ENCODE peak calls at places on chromosomes 1 and 21, in six cellular contexts. B, U, N, G, X and T are unnamed samples.

GRCh38 chr21:34925597-34925996 is 123.5 kb downstream of the RUNX1 start:
- DNase-seq in B (no peak), U (no peak), N (no peak), G (no peak), X (no peak), T (no peak)

GRCh38 chr1:183090386-183091006 is 67.3 kb downstream of the LAMC1 start:
- DNase-seq in B (no peak), U (peak; percentile 39), N (no peak), G (peak; percentile 72), X (peak; percentile 75), T (no peak)

GRCh38 chr1:185245466-185245865 is 71.6 kb downstream of the IVNS1ABP start:
- DNase-seq in B (no peak), U (no peak), N (no peak), G (no peak), X (no peak), T (no peak)

GRCh38 chr1:226318471-226318870 is 9.5 kb upstream of the LIN9 start:
- DNase-seq in B (no peak), U (no peak), N (no peak), G (no peak), X (no peak), T (no peak)

GRCh38 chr1:112759228-112759627 is 44.1 kb upstream of the PPM1J start:
- DNase-seq in B (no peak), U (no peak), N (no peak), G (no peak), X (no peak), T (no peak)

GRCh38 chr21:45900034-45900868 is 81.3 kb upstream of the COL6A1 start:
- DNase-seq in B (no peak), U (no peak), N (no peak), G (peak; percentile 51), X (peak; percentile 18), T (no peak)

GRCh38 chr1:232344791-232345399 is 285.0 kb downstream of the SIPA1L2 start:
- DNase-seq in B (no peak), U (peak; percentile 18), N (no peak), G (no peak), X (no peak), T (no peak)

GRCh38 chr21:36647279-36648093 is 51.4 kb upstream of the SIM2 start:
- DNase-seq in B (peak; percentile 21), U (peak; percentile 17), N (no peak), G (no peak), X (no peak), T (no peak)

GRCh38 chr1:238991730-238992490 is 394.5 kb upstream of the CHRM3 start:
- DNase-seq in B (no peak), U (peak; percentile 28), N (no peak), G (no peak), X (no peak), T (no peak)

GRCh38 chr1:226211181-226211580 is 12.3 kb upstream of the MIXL1 start:
- DNase-seq in B (no peak), U (no peak), N (no peak), G (no peak), X (no peak), T (no peak)

GRCh38 chr1:36864182-36865079 is 169.9 kb downstream of the GRIK3 start:
- DNase-seq in B (no peak), U (no peak), N (no peak), G (no peak), X (no peak), T (no peak)

GRCh38 chr1:33361553-33362262 is 40.8 kb upstream of the A3GALT2 start:
- DNase-seq in B (no peak), U (no peak), N (no peak), G (no peak), X (no peak), T (no peak)

GRCh38 chr1:204448321-204448964 is 36.8 kb upstream of the PPP1R15B start:
- DNase-seq in B (peak; percentile 28), U (no peak), N (no peak), G (no peak), X (no peak), T (no peak)

GRCh38 chr1:93005252-93005598 is 44.0 kb upstream of the DIPK1A start:
- DNase-seq in B (no peak), U (no peak), N (no peak), G (no peak), X (no peak), T (no peak)

GRCh38 chr1:6770727-6771567 is 14.3 kb upstream of the CAMTA1 start:
- DNase-seq in B (no peak), U (peak; percentile 69), N (no peak), G (no peak), X (no peak), T (no peak)

GRCh38 chr1:230127105-230128054 is 60.3 kb downstream of the GALNT2 start:
- DNase-seq in B (no peak), U (no peak), N (no peak), G (no peak), X (no peak), T (no peak)

GRCh38 chr1:245578306-245578705 is 423.5 kb downstream of the KIF26B start:
- DNase-seq in B (no peak), U (no peak), N (no peak), G (no peak), X (no peak), T (no peak)

GRCh38 chr1:10900265-10900651 is 103.8 kb upstream of the CASZ1 start:
- DNase-seq in B (no peak), U (no peak), N (no peak), G (no peak), X (no peak), T (no peak)

GRCh38 chr1:10900691-10901090 is 104.2 kb upstream of the CASZ1 start:
- DNase-seq in B (no peak), U (no peak), N (no peak), G (peak; percentile 60), X (no peak), T (no peak)

GRCh38 chr1:10898921-10899320 is 102.5 kb upstream of the CASZ1 start:
- DNase-seq in B (no peak), U (no peak), N (no peak), G (no peak), X (no peak), T (no peak)

GRCh38 chr1:10897981-10898728 is 101.7 kb upstream of the CASZ1 start:
- DNase-seq in B (no peak), U (no peak), N (no peak), G (no peak), X (no peak), T (no peak)

DNA sequence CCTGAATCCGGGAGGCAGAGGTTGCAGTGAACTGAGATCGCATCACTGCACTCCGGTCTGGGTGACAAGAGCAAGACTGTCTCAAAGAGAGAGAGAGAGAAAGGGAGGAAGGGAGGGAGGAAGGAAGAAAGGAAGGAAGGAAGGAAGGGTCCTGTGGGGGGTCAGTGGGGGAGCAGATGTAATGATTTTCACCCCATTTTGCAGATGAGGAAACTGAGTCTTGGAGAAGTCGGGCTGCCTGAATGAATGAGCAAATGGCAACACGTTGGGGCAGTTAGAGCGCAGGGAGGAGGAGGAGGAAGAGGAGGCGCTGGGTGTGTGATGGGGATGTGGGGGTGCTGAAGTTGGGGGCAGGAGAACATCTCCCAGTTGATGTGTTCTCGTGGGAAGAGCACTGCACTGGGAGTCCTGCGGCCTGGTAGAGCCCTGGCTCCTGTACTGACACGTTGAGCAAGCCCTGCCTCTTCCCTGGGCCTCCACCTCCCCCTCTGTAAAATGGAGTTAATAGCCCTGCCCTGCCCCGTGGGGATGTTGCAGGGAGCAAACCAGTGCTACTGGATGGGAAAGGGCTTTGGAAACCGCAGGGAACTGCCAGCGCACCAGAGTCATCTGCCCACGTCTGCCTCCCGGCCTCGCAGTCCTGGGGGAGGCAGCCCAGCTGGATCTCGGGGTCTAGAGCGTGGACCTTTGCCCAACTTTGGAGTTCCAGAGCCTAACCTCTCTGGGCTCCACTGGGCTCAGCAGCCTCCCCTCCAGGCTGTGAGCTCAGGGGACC is 103.2 kb upstream of the CASZ1 start:
- DNase-seq in B (no peak), U (no peak), N (no peak), G (peak; percentile 59), X (no peak), T (no peak)
- H3K9me3 ChIP-seq in B (no peaks in the 10 kb centered on the region), U (no peaks in the 10 kb centered on the region), N (no peaks in the 10 kb centered on the region), G (no peaks in the 10 kb centered on the region), X (no peaks in the 10 kb centered on the region), T (no peaks in the 10 kb centered on the region)

GRCh38 chr1:97061604-97062003 is 340.0 kb downstream of the PTBP2 start:
- DNase-seq in B (no peak), U (no peak), N (no peak), G (no peak), X (no peak), T (no peak)

GRCh38 chr1:97053275-97053674 is 331.7 kb downstream of the PTBP2 start:
- DNase-seq in B (no peak), U (no peak), N (no peak), G (no peak), X (no peak), T (no peak)

GRCh38 chr1:97051823-97052222 is 330.2 kb downstream of the PTBP2 start:
- DNase-seq in B (no peak), U (no peak), N (no peak), G (no peak), X (no peak), T (no peak)

GRCh38 chr1:97050501-97050900 is 328.9 kb downstream of the PTBP2 start:
- DNase-seq in B (no peak), U (peak; percentile 47), N (no peak), G (no peak), X (no peak), T (no peak)

DNA sequence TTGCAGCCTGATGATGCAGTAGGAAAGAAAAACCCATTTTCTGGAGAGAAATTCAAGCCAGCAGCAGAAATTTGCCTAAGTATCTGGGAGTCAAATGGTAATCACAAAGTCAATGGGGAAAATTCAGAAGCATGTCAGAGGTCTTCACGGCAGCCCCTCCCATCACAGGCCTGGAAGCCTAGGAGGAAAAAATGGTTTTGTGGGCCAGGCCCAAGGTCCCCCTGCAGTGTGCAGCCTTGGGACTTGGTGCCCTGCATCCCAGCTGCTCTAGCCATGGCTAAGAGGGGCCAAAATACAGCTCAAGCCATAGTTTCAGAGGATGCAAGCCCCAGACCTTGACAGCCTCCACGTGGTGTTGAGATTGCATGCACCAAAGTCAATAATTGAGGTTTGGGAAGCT is 334.8 kb downstream of the PTBP2 start:
- DNase-seq in B (no peak), U (no peak), N (no peak), G (no peak), X (no peak), T (no peak)
- H3K9me3 ChIP-seq in B (peaks cover 13% of the 10 kb centered on the region), U (peaks cover 24% of the 10 kb centered on the region), N (peaks cover 12% of the 10 kb centered on the region), G (peaks cover 9% of the 10 kb centered on the region), X (peaks cover 20% of the 10 kb centered on the region), T (no peaks in the 10 kb centered on the region)

GRCh38 chr1:212310383-212310782 is 25.2 kb downstream of the PPP2R5A start:
- DNase-seq in B (no peak), U (no peak), N (no peak), G (no peak), X (no peak), T (no peak)
- H3K9me3 ChIP-seq in B (no peaks in the 10 kb centered on the region), U (no peaks in the 10 kb centered on the region), N (no peaks in the 10 kb centered on the region), G (no peaks in the 10 kb centered on the region), X (no peaks in the 10 kb centered on the region), T (no peaks in the 10 kb centered on the region)

GRCh38 chr1:4689941-4690635 is 35.7 kb downstream of the AJAP1 start:
- DNase-seq in B (no peak), U (no peak), N (no peak), G (no peak), X (no peak), T (no peak)

GRCh38 chr1:4684849-4685248 is 30.4 kb downstream of the AJAP1 start:
- DNase-seq in B (no peak), U (no peak), N (no peak), G (no peak), X (no peak), T (no peak)

GRCh38 chr1:4685466-4685865 is 31.1 kb downstream of the AJAP1 start:
- DNase-seq in B (no peak), U (no peak), N (no peak), G (no peak), X (no peak), T (no peak)

GRCh38 chr1:4689271-4689935 is 35.0 kb downstream of the AJAP1 start:
- DNase-seq in B (no peak), U (no peak), N (no peak), G (no peak), X (no peak), T (no peak)

GRCh38 chr1:4687943-4688342 is 33.5 kb downstream of the AJAP1 start:
- DNase-seq in B (no peak), U (no peak), N (no peak), G (no peak), X (no peak), T (no peak)
- H3K9me3 ChIP-seq in B (no peaks in the 10 kb centered on the region), U (no peaks in the 10 kb centered on the region), N (peaks cover 94% of the 10 kb centered on the region), G (no peaks in the 10 kb centered on the region), X (no peaks in the 10 kb centered on the region), T (no peaks in the 10 kb centered on the region)